ENCODE peak calls at places on chromosomes 13 and 19, in four cellular contexts. E is stimulated activated CD4-positive, alpha-beta T cell treated with anti-CD3 and anti-CD28 coated beads, Interleukin-4, amount 100 ng/mL, for 24 hours; O is HTR-8/SVneo; K is colonic mucosa. M is an unnamed sample.

GRCh38 chr19:17616961-17617806 is 61.7 kb downstream of the COLGALT1 start:
- DNase-seq in E (no peak), O (no peak), K (no peak), M (no peak)

GRCh38 chr19:42540071-42540553 is 11.8 kb upstream of the CEACAM1 start:
- DNase-seq in E (no peak), O (no peak), K (no peak), M (no peak)

GRCh38 chr13:114090476-114090875 is 41.9 kb downstream of the RASA3 start:
- DNase-seq in E (no peak), O (no peak), K (no peak), M (no peak)

GRCh38 chr19:5358173-5358800 is 17.7 kb upstream of the PTPRS start:
- DNase-seq in E (no peak), O (no peak), K (no peak), M (no peak)

GRCh38 chr13:106466691-106467405 is 68.6 kb downstream of the EFNB2 start:
- DNase-seq in E (no peak), O (no peak), K (no peak), M (no peak)

GRCh38 chr13:61765940-61766666 is 350.5 kb upstream of the PCDH20 start:
- DNase-seq in E (no peak), O (no peak), K (no peak), M (no peak)

GRCh38 chr19:41882568-41883462 is at the start of gene ARHGEF1:
- DNase-seq in E (peak; percentile 57), O (peak; percentile 49), K (peak; percentile 63), M (peak; percentile 69)

GRCh38 chr13:45674908-45675307 is 27.2 kb upstream of the CBY2 start:
- DNase-seq in E (no peak), O (peak; percentile 66), K (no peak), M (no peak)

GRCh38 chr19:58582985-58583384 is 9.8 kb upstream of the MZF1 start:
- DNase-seq in E (no peak), O (no peak), K (no peak), M (no peak)

GRCh38 chr19:48501961-48502719 is 9.5 kb downstream of the LMTK3 start:
- DNase-seq in E (peak; percentile 62), O (no peak), K (peak; percentile 89), M (peak; percentile 62)

GRCh38 chr13:21149568-21149967 is 26.8 kb downstream of the SKA3 start:
- DNase-seq in E (no peak), O (no peak), K (no peak), M (no peak)

GRCh38 chr13:20415694-20416107 is 110.0 kb downstream of the CRYL1 start:
- DNase-seq in E (no peak), O (no peak), K (no peak), M (no peak)

GRCh38 chr19:47379398-47379938 is 30.4 kb downstream of the DHX34 start:
- DNase-seq in E (no peak), O (no peak), K (no peak), M (no peak)

M was measured in activated naive CD8-positive, alpha-beta T cell treated with anti-CD3 and anti-CD28 coated beads, Interleukin-2, amount 50 U/mL, for 24 hours.